ENCODE peak calls at places on chromosomes 7 and 10, in ten cellular contexts. O is Karpas-422, P is lower lobe of right lung, I is right lobe of liver, M is suprapubic skin, A is PC-3, H is heart left ventricle, V is cardiac muscle cell, F is testis, Z is stomach. W is an unnamed sample.

GRCh38 chr7:137652721-137653120 is 194.1 kb downstream of the DGKI start:
- DNase-seq in H (no peak), I (no peak), A (peak; percentile 52), P (no peak), Z (no peak), O (no peak), M (no peak), F (no peak), V (no peak), W (no peak)

GRCh38 chr7:132154695-132155471 is 421.4 kb downstream of the PLXNA4 start:
- DNase-seq in I (no peak), P (no peak), O (no peak), Z (no peak), F (no peak), V (no peak), A (no peak), M (no peak), H (no peak), W (no peak)

GRCh38 chr10:46301721-46302479 is 15.1 kb downstream of the ANTXRL start:
- DNase-seq in P (no peak), O (no peak), I (no peak), F (peak; percentile 11), A (no peak), V (no peak), Z (peak; percentile 16), M (no peak), H (no peak), W (no peak)

GRCh38 chr10:15037691-15038090 is 6.1 kb upstream of the OLAH start:
- DNase-seq in A (no peak), V (no peak), H (no peak), O (no peak), M (no peak), P (no peak), I (no peak), Z (peak; percentile 71), F (no peak), W (no peak)

GRCh38 chr10:71950683-71951082 is 13.5 kb upstream of the CHST3 start:
- DNase-seq in V (no peak), M (no peak), H (no peak), Z (no peak), F (no peak), A (no peak), O (no peak), I (peak; percentile 8), P (no peak), W (no peak)

GRCh38 chr7:117036034-117036669 is 82.9 kb downstream of the ST7 start:
- DNase-seq in V (no peak), O (no peak), I (no peak), H (no peak), A (no peak), M (no peak), P (no peak), F (no peak), Z (no peak), W (no peak)

GRCh38 chr7:13829914-13830603 is 159.4 kb downstream of the ETV1 start:
- DNase-seq in H (peak; percentile 13), O (no peak), P (no peak), V (no peak), I (no peak), M (no peak), Z (no peak), A (peak; percentile 75), F (no peak), W (no peak)

GRCh38 chr7:36393826-36394225 is 4.2 kb downstream of the ANLN start:
- DNase-seq in P (no peak), I (no peak), H (no peak), O (no peak), A (no peak), F (no peak), M (no peak), Z (no peak), V (no peak), W (no peak)

GRCh38 chr7:88014581-88014980 is 80.5 kb downstream of the ADAM22 start:
- DNase-seq in H (no peak), I (no peak), A (no peak), Z (no peak), F (no peak), V (no peak), M (no peak), O (no peak), P (no peak), W (no peak)

DNA sequence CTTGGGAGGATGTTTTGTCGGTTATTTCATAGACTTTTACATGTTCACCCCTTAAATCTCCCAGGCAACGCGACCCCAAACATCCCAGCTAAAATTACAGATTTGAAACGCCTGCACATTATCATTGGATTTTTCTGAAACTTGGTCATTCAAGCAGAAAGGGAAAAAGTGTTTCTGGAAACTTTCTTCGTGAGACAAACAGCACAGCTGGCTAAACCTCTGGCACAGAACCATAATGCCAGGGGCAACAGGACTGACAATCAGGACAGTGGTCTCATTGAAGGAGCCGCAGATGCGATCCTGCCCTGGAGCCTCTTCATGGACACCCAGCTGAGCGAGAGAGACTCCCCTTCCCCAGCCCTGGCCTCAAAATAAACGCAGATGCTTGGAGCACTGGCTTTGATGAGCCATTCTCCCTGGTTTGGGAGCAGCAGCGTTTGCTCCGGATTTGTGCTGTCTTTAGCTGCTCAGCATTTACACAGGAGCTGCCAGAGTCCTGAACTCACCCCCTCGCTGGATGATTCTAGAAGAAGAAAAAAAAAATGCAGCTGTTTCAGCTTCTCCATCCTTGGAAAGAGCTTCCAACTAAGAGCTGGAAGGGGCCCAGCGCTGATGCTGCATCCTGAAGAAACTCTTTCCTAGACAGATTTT is 30.0 kb downstream of the AFAP1L2 start:
- DNase-seq in P (no peak), Z (no peak), F (peak; percentile 79), I (no peak), O (no peak), A (no peak), H (peak; percentile 54), V (no peak), M (no peak), W (no peak)
- H3K27ac ChIP-seq in P (peak overlapping the region; percentile 57), Z (peak overlapping the region; percentile 68), F (peak overlapping the region; percentile 53), I (no peak overlapping the region), O (no peak overlapping the region), A (no peak overlapping the region), H (peak overlapping the region; percentile 70), V (no peak overlapping the region), M (peak overlapping the region; percentile 10), W (no peak overlapping the region)

DNA sequence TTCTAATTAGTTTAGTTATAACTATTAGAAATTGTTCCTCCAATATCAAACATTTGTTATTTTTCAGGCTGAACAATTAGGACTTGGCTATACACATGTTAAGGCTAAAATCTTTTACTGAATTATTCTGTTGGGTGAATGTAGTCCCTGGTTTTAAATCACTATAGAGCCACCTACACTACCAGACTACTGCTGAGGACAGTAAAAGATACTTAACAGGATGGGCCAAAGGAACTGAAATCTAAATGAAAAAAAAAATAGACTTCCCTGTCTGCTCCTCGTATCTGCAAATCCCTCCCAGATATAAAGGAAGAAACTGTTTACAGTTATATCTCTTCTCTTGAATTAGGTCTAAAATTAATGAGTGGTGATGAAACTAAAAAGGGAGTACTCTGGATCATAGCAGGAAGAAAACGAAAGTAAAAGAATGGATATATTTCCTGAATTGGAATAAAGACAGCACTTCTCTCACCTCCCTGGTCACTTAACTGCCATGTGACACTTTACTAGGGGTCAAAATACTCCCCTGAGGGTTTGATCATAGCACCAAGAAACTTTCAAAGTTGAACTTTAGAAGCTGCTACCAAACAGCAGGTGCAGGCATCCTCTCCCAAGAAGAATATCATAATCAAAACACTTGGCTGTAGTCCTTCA is 12.7 kb downstream of the FBXW4 start:
- DNase-seq in A (no peak), V (no peak), P (no peak), F (no peak), Z (no peak), I (no peak), H (no peak), O (no peak), M (no peak), W (no peak)
- H3K27ac ChIP-seq in A (no peak overlapping the region), V (peak overlapping the region; percentile 3), P (no peak overlapping the region), F (no peak overlapping the region), Z (peak overlapping the region; percentile 43), I (no peak overlapping the region), H (no peak overlapping the region), O (no peak overlapping the region), M (no peak overlapping the region), W (no peak overlapping the region)

DNA sequence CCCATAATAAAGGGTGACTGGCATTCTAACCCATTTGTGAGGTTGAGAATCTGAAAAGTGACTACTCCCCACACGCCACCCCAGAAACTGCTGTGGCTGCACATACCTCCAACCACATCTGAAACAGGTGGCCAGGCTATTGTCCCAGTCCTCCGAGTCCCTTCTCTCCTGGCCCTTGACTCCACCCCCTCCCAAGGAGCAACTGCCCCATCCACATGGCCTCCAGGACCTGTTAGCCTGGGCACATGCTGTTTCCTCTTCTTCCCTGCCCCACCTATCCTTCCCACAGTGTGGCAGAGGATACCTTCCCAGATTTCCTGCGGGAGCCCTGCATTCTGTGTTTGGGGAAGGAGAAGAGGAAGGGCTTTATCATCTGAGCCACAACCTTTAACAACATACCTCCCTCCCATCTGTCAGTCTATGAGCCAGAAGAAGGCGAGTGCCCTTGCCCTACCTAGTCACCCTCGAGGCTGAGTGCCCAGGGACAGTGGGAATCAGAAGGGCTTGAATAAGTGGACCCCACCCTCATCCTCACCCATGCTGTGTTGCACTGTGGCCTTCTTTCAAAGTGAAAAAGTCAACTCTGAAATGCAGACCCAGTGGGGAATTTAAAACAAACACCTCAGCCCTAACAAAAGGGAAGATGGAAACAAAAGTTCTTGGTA is 11.9 kb downstream of the STEAP1B start:
- DNase-seq in P (no peak), M (no peak), H (no peak), F (no peak), A (no peak), I (no peak), V (no peak), O (no peak), Z (no peak), W (no peak)
- H3K27ac ChIP-seq in P (no peak overlapping the region), M (no peak overlapping the region), H (no peak overlapping the region), F (no peak overlapping the region), A (no peak overlapping the region), I (no peak overlapping the region), V (no peak overlapping the region), O (no peak overlapping the region), Z (no peak overlapping the region), W (no peak overlapping the region)

DNA sequence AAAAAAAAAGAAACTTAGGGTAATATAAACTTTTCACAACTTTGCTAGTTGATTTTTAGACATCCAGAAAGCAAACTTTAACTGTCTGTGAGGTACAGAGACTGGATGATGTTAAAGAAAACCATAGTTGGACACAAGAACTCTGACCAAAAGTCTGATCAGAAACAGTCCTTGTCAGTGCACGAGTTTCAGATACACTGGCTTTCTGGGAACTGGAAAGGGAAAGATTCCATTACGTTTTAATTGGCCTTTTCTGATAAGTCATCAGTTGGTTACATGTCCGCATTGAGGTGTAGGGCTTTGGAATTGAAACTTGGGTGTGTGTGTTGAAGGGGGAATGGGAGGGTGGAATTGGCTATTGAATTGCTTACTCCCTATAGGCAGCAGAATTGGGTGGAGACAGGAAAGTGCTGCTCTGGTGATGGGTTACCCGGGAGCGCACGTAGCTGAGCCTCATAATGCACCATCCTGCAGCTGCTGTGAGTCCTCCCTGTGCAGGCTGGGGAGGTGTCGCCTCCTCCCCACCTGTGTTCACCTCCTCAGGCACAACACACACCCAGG is 59.9 kb downstream of the DAGLB start:
- DNase-seq in A (no peak), I (no peak), F (no peak), H (no peak), V (no peak), O (no peak), P (no peak), M (no peak), Z (no peak), W (no peak)
- H3K27ac ChIP-seq in A (no peak overlapping the region), I (no peak overlapping the region), F (no peak overlapping the region), H (peak overlapping the region; percentile 33), V (no peak overlapping the region), O (no peak overlapping the region), P (no peak overlapping the region), M (peak overlapping the region; percentile 69), Z (peak overlapping the region; percentile 90), W (no peak overlapping the region)

W was measured in upper lobe of right lung.